ENCODE peak calls at places on chromosomes 16 and 17, in seven cellular contexts. O is tibial nerve, X is psoas muscle, D is colonic mucosa, U is MM.1S, A is sigmoid colon, R is GM23248. Q is an unnamed sample.

GRCh38 chr17:16491703-16492612 is at the start of gene LRRC75A:
- DNase-seq in U (peak; percentile 53), R (peak; percentile 73), A (no peak), O (no peak), X (peak; percentile 62), D (peak; percentile 57), Q (peak; percentile 53)

GRCh38 chr17:61007980-61008379 is 330.3 kb downstream of the BCAS3 start:
- DNase-seq in O (no peak), A (no peak), U (no peak), D (peak; percentile 41), R (no peak), X (no peak), Q (no peak)

GRCh38 chr17:33390479-33391027 is 97.5 kb upstream of the ASIC2 start:
- DNase-seq in O (no peak), R (no peak), X (no peak), A (no peak), U (no peak), D (no peak), Q (no peak)

GRCh38 chr16:1706386-1707192 is 594 bp downstream of the MAPK8IP3 start:
- DNase-seq in O (no peak), A (no peak), X (no peak), D (peak; percentile 25), U (no peak), R (peak; percentile 73), Q (peak; percentile 52)

GRCh38 chr16:86824751-86825310 is 246.5 kb downstream of the FOXL1 start:
- DNase-seq in R (no peak), A (peak; percentile 46), D (no peak), O (no peak), U (no peak), X (no peak), Q (no peak)

GRCh38 chr16:11079657-11080187 is 135.4 kb downstream of the CLEC16A start:
- DNase-seq in A (peak; percentile 68), O (no peak), U (no peak), D (no peak), R (peak; percentile 94), X (no peak), Q (no peak)

GRCh38 chr17:77907497-77908120 is 50.9 kb upstream of the TNRC6C start:
- DNase-seq in X (no peak), A (peak; percentile 55), U (no peak), O (no peak), R (no peak), D (no peak), Q (no peak)

GRCh38 chr16:839643-840408 is 39.3 kb upstream of the GNG13 start:
- DNase-seq in X (no peak), D (no peak), R (no peak), U (no peak), O (no peak), A (no peak), Q (no peak)

GRCh38 chr17:57215317-57215716 is 41.0 kb upstream of the MSI2 start:
- DNase-seq in R (no peak), U (no peak), A (no peak), X (no peak), D (no peak), O (no peak), Q (no peak)

GRCh38 chr17:55258578-55259135 is 6.1 kb upstream of the HLF start:
- DNase-seq in A (no peak), O (no peak), U (no peak), D (no peak), R (no peak), X (no peak), Q (no peak)

GRCh38 chr17:29567362-29568330 is 809 bp upstream of the ABHD15 start:
- DNase-seq in A (peak; percentile 83), O (peak; percentile 59), X (peak; percentile 66), D (peak; percentile 80), U (peak; percentile 79), R (peak; percentile 73), Q (peak; percentile 72)

GRCh38 chr16:28090646-28091377 is 27.3 kb upstream of the GSG1L start:
- DNase-seq in A (no peak), D (no peak), O (no peak), X (no peak), R (peak; percentile 65), U (no peak), Q (no peak)

GRCh38 chr17:2707721-2708584 is 3.6 kb downstream of the CLUH start:
- DNase-seq in U (no peak), X (peak; percentile 86), A (peak; percentile 74), R (peak; percentile 40), O (no peak), D (no peak), Q (peak; percentile 83)
- H3K4me1 ChIP-seq in U (peaks cover 17% of the 10 kb centered on the region), X (peaks cover 59% of the 10 kb centered on the region), A (peaks cover 62% of the 10 kb centered on the region), R (peaks cover 19% of the 10 kb centered on the region), O (peaks cover 50% of the 10 kb centered on the region), D (peaks cover 25% of the 10 kb centered on the region), Q (peaks cover 33% of the 10 kb centered on the region)

GRCh38 chr17:28074010-28074409 is 31.5 kb downstream of the NLK start:
- DNase-seq in A (no peak), O (no peak), D (no peak), U (no peak), R (no peak), X (no peak), Q (no peak)

GRCh38 chr17:28071891-28072606 is 29.6 kb downstream of the NLK start:
- DNase-seq in U (no peak), X (no peak), D (no peak), A (no peak), R (no peak), O (no peak), Q (no peak)

GRCh38 chr17:28072935-28073533 is 30.6 kb downstream of the NLK start:
- DNase-seq in D (no peak), O (no peak), A (no peak), X (no peak), R (no peak), U (no peak), Q (no peak)

GRCh38 chr17:28078443-28079229 is 36.2 kb downstream of the NLK start:
- DNase-seq in R (no peak), O (no peak), D (no peak), A (no peak), X (no peak), U (no peak), Q (no peak)

DNA sequence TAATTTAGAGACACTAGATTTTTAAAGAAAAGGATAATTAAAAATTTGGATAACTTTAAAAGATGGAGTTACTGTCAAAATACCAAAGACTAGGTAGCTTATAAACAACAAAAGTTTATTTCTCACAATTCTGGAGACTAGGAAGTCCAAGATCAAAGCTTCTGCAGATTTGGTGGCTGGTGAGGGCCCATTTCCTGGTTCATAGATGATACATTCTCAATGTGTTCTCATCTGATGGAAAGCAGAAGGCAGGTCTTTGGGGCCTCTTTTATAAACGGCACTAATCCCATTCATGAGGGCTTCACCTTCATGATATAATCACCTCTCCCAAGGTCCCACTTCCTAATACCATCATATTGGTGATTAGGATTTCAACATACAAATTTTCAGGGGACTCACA is 33.7 kb downstream of the NLK start:
- DNase-seq in X (no peak), D (no peak), O (no peak), A (no peak), R (no peak), U (no peak), Q (no peak)
- H3K4me1 ChIP-seq in X (no peaks in the 10 kb centered on the region), D (no peaks in the 10 kb centered on the region), O (no peaks in the 10 kb centered on the region), A (peaks cover 13% of the 10 kb centered on the region), R (no peaks in the 10 kb centered on the region), U (peaks cover 15% of the 10 kb centered on the region), Q (no peaks in the 10 kb centered on the region)

DNA sequence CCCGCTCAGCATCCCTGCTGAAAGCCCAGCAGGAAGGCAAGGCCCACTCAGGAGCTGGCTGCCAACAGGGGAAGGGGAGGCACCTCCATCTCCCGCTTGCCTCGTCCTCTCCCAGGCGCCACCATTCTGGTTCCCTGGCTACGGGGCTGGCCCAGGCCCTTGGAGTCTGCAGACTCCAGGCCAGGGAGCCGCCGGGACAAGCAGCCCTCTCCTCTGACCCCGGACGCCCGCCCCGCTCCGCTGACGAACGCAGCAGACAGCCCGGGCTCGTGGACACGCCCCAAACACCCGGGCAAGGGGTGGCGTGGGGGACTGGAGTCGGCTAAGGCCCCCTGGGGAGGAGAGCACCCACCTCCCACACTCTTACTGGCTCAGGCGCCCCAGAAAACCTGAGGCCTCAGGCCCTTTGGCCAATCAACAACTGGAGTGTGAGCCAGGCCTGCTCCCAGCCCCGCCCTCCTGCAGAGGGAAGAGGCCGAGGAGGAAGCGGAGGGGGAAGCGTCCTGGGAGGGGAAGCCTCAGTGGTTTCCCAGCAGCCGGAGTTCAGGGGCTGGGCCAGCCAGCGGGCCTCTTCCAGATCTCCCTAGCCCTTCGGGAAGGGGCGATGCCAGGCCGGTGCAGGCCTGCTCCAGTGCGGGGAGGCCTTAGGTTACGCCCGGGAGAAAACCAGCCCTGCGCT is 4.2 kb downstream of the MNT start:
- DNase-seq in A (peak; percentile 99), X (peak; percentile 91), U (peak; percentile 51), O (peak; percentile 91), R (peak; percentile 96), D (peak; percentile 95), Q (peak; percentile 86)
- H3K4me1 ChIP-seq in A (peaks cover 53% of the 10 kb centered on the region), X (peaks cover 53% of the 10 kb centered on the region), U (peaks cover 3% of the 10 kb centered on the region), O (peaks cover 53% of the 10 kb centered on the region), R (peaks cover 25% of the 10 kb centered on the region), D (peaks cover 42% of the 10 kb centered on the region), Q (peaks cover 25% of the 10 kb centered on the region)

GRCh38 chr17:5583426-5584382 is 605 bp downstream of the NLRP1 start:
- DNase-seq in R (peak; percentile 76), D (peak; percentile 25), A (no peak), U (peak; percentile 23), X (peak; percentile 29), O (no peak), Q (no peak)

GRCh38 chr17:5580974-5581373 is 3.3 kb downstream of the NLRP1 start:
- DNase-seq in U (no peak), R (no peak), D (no peak), A (no peak), O (no peak), X (no peak), Q (no peak)

GRCh38 chr17:5581655-5582054 is 2.7 kb downstream of the NLRP1 start:
- DNase-seq in O (no peak), A (no peak), X (no peak), D (no peak), R (no peak), U (no peak), Q (no peak)

GRCh38 chr17:5582177-5582885 is 2.0 kb downstream of the NLRP1 start:
- DNase-seq in D (no peak), R (peak; percentile 37), A (no peak), U (no peak), O (no peak), X (no peak), Q (no peak)

GRCh38 chr17:5580367-5580766 is 3.9 kb downstream of the NLRP1 start:
- DNase-seq in A (no peak), D (no peak), R (peak; percentile 63), O (no peak), X (no peak), U (peak; percentile 25), Q (no peak)
- H3K4me1 ChIP-seq in A (peaks cover 22% of the 10 kb centered on the region), D (peaks cover 3% of the 10 kb centered on the region), R (peaks cover 38% of the 10 kb centered on the region), O (peaks cover 9% of the 10 kb centered on the region), X (peaks cover 8% of the 10 kb centered on the region), U (peaks cover 32% of the 10 kb centered on the region), Q (no peaks in the 10 kb centered on the region)

DNA sequence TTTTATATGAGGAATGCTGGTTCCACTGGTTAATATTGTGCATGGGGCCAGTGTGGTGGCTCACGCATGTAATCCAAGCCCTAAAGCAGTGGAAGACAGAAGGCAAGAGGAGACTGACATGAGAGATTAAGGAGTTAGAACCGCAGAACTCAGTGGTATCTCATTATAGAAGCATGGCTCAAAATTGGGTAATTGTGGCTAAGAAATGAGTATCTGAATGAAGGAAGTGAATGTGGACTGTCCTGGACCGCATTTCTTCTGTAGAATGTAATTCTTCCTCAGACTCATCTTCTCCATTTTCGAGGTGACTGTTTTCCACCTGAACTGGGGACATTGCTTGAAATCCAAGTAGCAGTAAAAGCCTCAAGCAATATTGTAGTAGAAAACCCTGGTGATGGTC is 42.6 kb upstream of the CDR2 start:
- DNase-seq in X (no peak), D (no peak), R (no peak), A (no peak), O (no peak), U (no peak), Q (no peak)
- H3K4me1 ChIP-seq in X (no peaks in the 10 kb centered on the region), D (no peaks in the 10 kb centered on the region), R (no peaks in the 10 kb centered on the region), A (no peaks in the 10 kb centered on the region), O (no peaks in the 10 kb centered on the region), U (no peaks in the 10 kb centered on the region), Q (no peaks in the 10 kb centered on the region)